ENCODE peak calls at places on chromosomes 2 and 18, in four cellular contexts. R is K562, O is HepG2, C is GM12878. L is an unnamed sample.

GRCh38 chr2:44075536-44075935 is 79.7 kb upstream of the LRPPRC start:
- DNase-seq in R (no peak), O (peak; percentile 30), C (no peak), L (no peak)

GRCh38 chr2:215360596-215360995 is 48.7 kb downstream of the ATIC start:
- DNase-seq in R (no peak), O (no peak), C (no peak), L (no peak)

GRCh38 chr2:203582468-203582867 is 47.4 kb upstream of the RAPH1 start:
- DNase-seq in R (no peak), O (no peak), C (no peak), L (no peak)

GRCh38 chr18:23106575-23106974 is 28.7 kb upstream of the CABLES1 start:
- DNase-seq in R (no peak), O (peak; percentile 78), C (no peak), L (peak; percentile 55)

GRCh38 chr2:213065583-213066444 is 85.6 kb downstream of the IKZF2 start:
- DNase-seq in R (no peak), O (no peak), C (no peak), L (peak; percentile 13)

GRCh38 chr2:150847578-150847977 is 360.1 kb upstream of the RND3 start:
- DNase-seq in R (no peak), O (no peak), C (no peak), L (no peak)

GRCh38 chr18:49183921-49184320 is 233.2 kb upstream of the SMAD7 start:
- DNase-seq in R (no peak), O (no peak), C (no peak), L (no peak)

GRCh38 chr18:58338961-58339722 is 289.7 kb downstream of the ALPK2 start:
- DNase-seq in R (no peak), O (no peak), C (no peak), L (peak; percentile 21)

GRCh38 chr2:156333951-156334495 is 1.5 kb upstream of the NR4A2 start:
- DNase-seq in R (no peak), O (peak; percentile 15), C (no peak), L (peak; percentile 35)

GRCh38 chr2:8491296-8492048 is 190.4 kb upstream of the ID2 start:
- DNase-seq in R (no peak), O (no peak), C (no peak), L (no peak)

GRCh38 chr2:135142323-135142722 is 90.2 kb downstream of the RAB3GAP1 start:
- DNase-seq in R (no peak), O (no peak), C (no peak), L (no peak)
- TF ChIP-seq TARDBP in R (no peak), O (no peak), C (no peak), L (no peak)

GRCh38 chr2:236786786-236787185 is 217.2 kb downstream of the ACKR3 start:
- DNase-seq in R (no peak), O (no peak), C (no peak), L (no peak)
- TF ChIP-seq BHLHE40 in R (no peak), O (no peak), C (no peak), L (no peak)

GRCh38 chr2:850429-850828 is 100.2 kb upstream of the SNTG2 start:
- DNase-seq in R (no peak), O (no peak), C (no peak), L (no peak)
- TF ChIP-seq TARDBP in R (no peak), O (no peak), C (no peak), L (no peak)

DNA sequence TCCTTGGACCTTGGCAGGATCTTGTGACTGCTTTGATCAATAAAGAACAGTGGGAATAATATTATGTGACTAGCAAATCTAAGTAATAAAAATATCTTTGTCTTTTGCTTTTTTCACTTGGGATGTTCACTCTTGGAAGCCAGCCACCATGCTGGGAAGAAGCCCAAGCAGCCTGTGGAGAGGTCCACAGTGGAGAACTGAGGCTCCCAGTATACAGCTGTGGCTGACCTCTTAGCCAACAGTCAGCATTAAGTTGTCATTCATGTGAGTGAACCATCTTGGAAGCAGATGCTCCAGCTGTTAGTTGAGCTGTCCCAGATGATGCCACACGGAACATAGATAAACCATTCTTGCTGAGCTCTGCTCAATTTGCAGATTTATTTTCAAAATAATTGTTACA is 160.0 kb downstream of the OSR1 start:
- DNase-seq in R (no peak), O (no peak), C (no peak), L (no peak)
- TF ChIP-seq BHLHE40 in R (no peak), O (no peak), C (no peak), L (no peak)

DNA sequence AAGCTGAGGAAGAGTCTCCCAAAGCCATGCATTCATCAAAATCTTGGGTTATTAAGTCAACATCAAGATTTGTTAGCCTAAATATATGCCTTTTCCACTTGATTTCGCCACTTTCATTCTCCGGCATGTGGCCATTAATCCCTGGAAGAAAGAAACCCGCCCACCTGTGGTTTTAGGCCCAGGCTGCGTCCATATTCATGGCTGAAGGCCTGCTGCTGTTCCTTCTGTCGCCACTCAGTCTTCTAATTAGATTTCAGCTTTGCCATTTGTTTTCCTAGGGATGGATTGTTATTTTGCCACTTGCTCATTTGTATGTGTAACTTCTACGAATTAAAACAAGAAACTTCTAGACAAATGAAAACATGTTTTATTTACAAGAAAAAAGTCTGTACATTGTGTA is 84.7 kb downstream of the ST6GAL2 start:
- DNase-seq in R (no peak), O (no peak), C (no peak), L (no peak)
- TF ChIP-seq TARDBP in R (no peak), O (no peak), C (no peak), L (no peak)

DNA sequence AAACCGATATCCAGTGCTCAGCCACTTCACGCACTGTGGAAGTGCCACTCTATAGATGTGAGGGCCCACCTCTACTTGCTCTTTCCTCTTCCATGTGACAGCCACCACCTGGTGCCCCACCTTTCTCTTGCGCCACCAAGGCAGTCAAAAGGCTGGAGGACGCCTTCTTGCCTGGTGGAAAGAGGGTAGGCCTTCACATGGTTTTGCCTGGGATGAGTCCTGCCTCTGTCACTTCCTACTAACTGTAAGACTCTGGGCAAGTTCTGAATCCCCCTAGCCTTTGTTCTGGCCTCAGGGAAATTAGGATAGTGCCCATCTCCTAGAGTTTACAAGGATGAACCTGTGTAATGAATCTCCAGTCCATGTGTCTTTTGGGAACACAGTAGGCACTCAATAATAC is 66.2 kb upstream of the ODC1 start:
- DNase-seq in R (no peak), O (no peak), C (no peak), L (no peak)
- TF ChIP-seq BHLHE40 in R (no peak), O (no peak), C (no peak), L (no peak)